ENCODE peak calls at places on chromosomes 12 and 14, in five cellular contexts. G, V, C, O and P are unnamed samples.

GRCh38 chr14:32710351-32711102 is 228.2 kb upstream of the NPAS3 start:
- DNase-seq in G (no peak), V (no peak), C (no peak), O (no peak), P (peak; percentile 56)

GRCh38 chr12:54958048-54958658 is 26.4 kb downstream of the TESPA1 start:
- DNase-seq in G (no peak), V (peak; percentile 36), C (no peak), O (no peak), P (peak; percentile 75)

GRCh38 chr12:131220007-131220685 is 266.4 kb downstream of the ADGRD1 start:
- DNase-seq in G (no peak), V (no peak), C (no peak), O (no peak), P (no peak)

GRCh38 chr14:89697281-89698060 is 257.1 kb downstream of the EFCAB11 start:
- DNase-seq in G (no peak), V (no peak), C (no peak), O (no peak), P (no peak)

GRCh38 chr12:115132145-115132544 is 448.2 kb upstream of the TBX3 start:
- DNase-seq in G (no peak), V (no peak), C (no peak), O (no peak), P (no peak)

GRCh38 chr12:98073610-98074009 is 441.8 kb upstream of the TMPO start:
- DNase-seq in G (no peak), V (no peak), C (no peak), O (no peak), P (no peak)

GRCh38 chr12:103421402-103421801 is 74.4 kb downstream of the C12orf42 start:
- DNase-seq in G (no peak), V (no peak), C (no peak), O (no peak), P (no peak)

GRCh38 chr12:20189767-20190166 is 178.6 kb upstream of the PDE3A start:
- DNase-seq in G (no peak), V (no peak), C (no peak), O (no peak), P (no peak)

GRCh38 chr12:53062011-53062961 is 12.4 kb downstream of the TNS2 start:
- DNase-seq in G (no peak), V (no peak), C (no peak), O (no peak), P (no peak)

GRCh38 chr14:28119849-28120248 is 646.7 kb upstream of the FOXG1 start:
- DNase-seq in G (no peak), V (no peak), C (no peak), O (no peak), P (no peak)

GRCh38 chr12:124898200-124898950 is 16.1 kb downstream of the UBC start:
- DNase-seq in G (no peak), V (peak; percentile 46), C (peak; percentile 59), O (peak; percentile 31), P (no peak)

GRCh38 chr14:61524211-61524806 is 171.0 kb upstream of the HIF1A start:
- DNase-seq in G (no peak), V (no peak), C (no peak), O (no peak), P (peak; percentile 64)

GRCh38 chr12:62604856-62605255 is 138.2 kb downstream of the MON2 start:
- DNase-seq in G (no peak), V (peak; percentile 8), C (no peak), O (no peak), P (peak; percentile 40)